ENCODE peak calls at places on chromosomes 12 and 14, in eight cellular contexts. T is EH, H is PC-3, C is HS-5, J is AG10803, Y is head of caudate nucleus, G is AG04450, I is pancreas. D is an unnamed sample.

GRCh38 chr12:121295746-121296617 is 527 bp downstream of the CAMKK2 start:
- DNase-seq in T (peak; percentile 27), H (peak; percentile 21), C (no peak), J (peak; percentile 5), Y (peak; percentile 13), G (no peak), I (peak; percentile 29), D (no peak)

GRCh38 chr12:67633708-67634107 is 14.8 kb upstream of the DYRK2 start:
- DNase-seq in T (no peak), H (no peak), C (no peak), J (no peak), Y (no peak), G (no peak), I (no peak), D (no peak)

GRCh38 chr12:64893961-64894360 is 69.5 kb downstream of the TBC1D30 start:
- DNase-seq in T (peak; percentile 80), H (peak; percentile 93), C (peak; percentile 90), J (peak; percentile 70), Y (no peak), G (peak; percentile 55), I (no peak), D (peak; percentile 14)

GRCh38 chr14:86954623-86955022 is 1038.4 kb downstream of the GALC start:
- DNase-seq in T (no peak), H (no peak), C (no peak), J (no peak), Y (no peak), G (no peak), I (no peak), D (no peak)

GRCh38 chr12:12741705-12742104 is 24.5 kb downstream of the CDKN1B start:
- DNase-seq in T (peak; percentile 60), H (no peak), C (no peak), J (no peak), Y (no peak), G (no peak), I (no peak), D (no peak)

GRCh38 chr14:73712540-73713141 is 1.5 kb downstream of the PNMA1 start:
- DNase-seq in T (peak; percentile 46), H (peak; percentile 33), C (no peak), J (no peak), Y (no peak), G (no peak), I (no peak), D (no peak)

GRCh38 chr14:70468731-70469130 is 16.8 kb downstream of the ADAM21 start:
- DNase-seq in T (no peak), H (no peak), C (no peak), J (no peak), Y (no peak), G (no peak), I (no peak), D (no peak)

GRCh38 chr12:56955631-56956256 is 1.7 kb downstream of the RDH16 start:
- DNase-seq in T (no peak), H (peak; percentile 16), C (no peak), J (no peak), Y (no peak), G (no peak), I (no peak), D (no peak)

GRCh38 chr12:131980263-131980662 is 30.5 kb downstream of the EP400 start:
- DNase-seq in T (peak; percentile 36), H (peak; percentile 35), C (no peak), J (no peak), Y (no peak), G (no peak), I (no peak), D (no peak)

GRCh38 chr12:106227641-106228319 is 20.0 kb downstream of the CKAP4 start:
- DNase-seq in T (no peak), H (peak; percentile 65), C (no peak), J (peak; percentile 52), Y (no peak), G (no peak), I (no peak), D (no peak)

GRCh38 chr12:46516933-46517578 is 144.5 kb upstream of the SLC38A2 start:
- DNase-seq in T (no peak), H (no peak), C (no peak), J (no peak), Y (no peak), G (no peak), I (no peak), D (no peak)

GRCh38 chr12:53115891-53116675 is 12.8 kb downstream of the SOAT2 start:
- DNase-seq in T (peak; percentile 39), H (no peak), C (no peak), J (no peak), Y (no peak), G (no peak), I (no peak), D (no peak)

GRCh38 chr12:72271401-72271740 is 799 bp upstream of the TRHDE start:
- DNase-seq in T (peak; percentile 79), H (no peak), C (no peak), J (no peak), Y (peak; percentile 58), G (no peak), I (peak; percentile 82), D (no peak)

GRCh38 chr12:54980341-54980740 is 4.2 kb downstream of the TESPA1 start:
- DNase-seq in T (no peak), H (no peak), C (no peak), J (no peak), Y (no peak), G (no peak), I (no peak), D (no peak)

GRCh38 chr14:68403794-68404522 is 388.9 kb downstream of the ZFP36L1 start:
- DNase-seq in T (no peak), H (no peak), C (no peak), J (no peak), Y (no peak), G (no peak), I (no peak), D (no peak)

GRCh38 chr14:98834119-98834518 is 437.9 kb downstream of the BCL11B start:
- DNase-seq in T (no peak), H (no peak), C (no peak), J (no peak), Y (no peak), G (no peak), I (no peak), D (no peak)

GRCh38 chr12:92462527-92462926 is 240.3 kb upstream of the PLEKHG7 start:
- DNase-seq in T (no peak), H (no peak), C (no peak), J (no peak), Y (no peak), G (no peak), I (no peak), D (no peak)

GRCh38 chr12:30025317-30025716 is 241.6 kb upstream of the TMTC1 start:
- DNase-seq in T (peak; percentile 65), H (no peak), C (no peak), J (peak; percentile 12), Y (no peak), G (no peak), I (no peak), D (no peak)

GRCh38 chr14:104098272-104099095 is 13.0 kb downstream of the ASPG start:
- DNase-seq in T (no peak), H (no peak), C (no peak), J (no peak), Y (no peak), G (no peak), I (no peak), D (no peak)

GRCh38 chr12:78293039-78293686 is 462.5 kb downstream of the NAV3 start:
- DNase-seq in T (peak; percentile 58), H (peak; percentile 74), C (peak; percentile 39), J (peak; percentile 41), Y (no peak), G (no peak), I (no peak), D (no peak)

D was measured in AG09319.